ENCODE peak calls at places on chromosomes 1 and 21, in four cellular contexts. R, E, C and A are unnamed samples.

GRCh38 chr1:26142165-26142564 is 16.7 kb upstream of the FAM110D start:
- DNase-seq in R (no peak), E (no peak), C (no peak), A (no peak)

GRCh38 chr1:116923421-116923820 is 13.7 kb downstream of the PTGFRN start:
- DNase-seq in R (peak; percentile 73), E (no peak), C (no peak), A (no peak)

GRCh38 chr1:20234761-20235540 is 48.6 kb upstream of the PLA2G2C start:
- DNase-seq in R (no peak), E (no peak), C (no peak), A (no peak)

GRCh38 chr1:184686540-184686939 is 68.1 kb downstream of the EDEM3 start:
- DNase-seq in R (peak; percentile 14), E (no peak), C (no peak), A (no peak)

GRCh38 chr1:1626207-1627141 is 5.5 kb upstream of the MMP23B start:
- DNase-seq in R (no peak), E (peak; percentile 42), C (no peak), A (no peak)

GRCh38 chr1:159187647-159188374 is 16.4 kb downstream of the CADM3 start:
- DNase-seq in R (no peak), E (no peak), C (no peak), A (no peak)

GRCh38 chr1:223707270-223708000 is 4.9 kb upstream of the CAPN2 start:
- DNase-seq in R (peak; percentile 98), E (peak; percentile 71), C (no peak), A (peak; percentile 96)

GRCh38 chr1:230047114-230047865 is 19.7 kb upstream of the GALNT2 start:
- DNase-seq in R (no peak), E (no peak), C (no peak), A (no peak)

GRCh38 chr1:46427541-46427940 is 33.4 kb downstream of the FAAH start:
- DNase-seq in R (no peak), E (no peak), C (no peak), A (no peak)

GRCh38 chr1:230292739-230293720 is 133.1 kb downstream of the PGBD5 start:
- DNase-seq in R (no peak), E (no peak), C (no peak), A (no peak)

GRCh38 chr1:193083365-193084088 is 21.7 kb downstream of the GLRX2 start:
- DNase-seq in R (no peak), E (no peak), C (no peak), A (no peak)

GRCh38 chr1:234979316-234980223 is 149.1 kb downstream of the TOMM20 start:
- DNase-seq in R (no peak), E (no peak), C (no peak), A (no peak)

GRCh38 chr21:41506526-41507520 is 1.1 kb downstream of the TMPRSS2 start:
- DNase-seq in R (no peak), E (peak; percentile 68), C (no peak), A (no peak)

GRCh38 chr1:40712405-40712944 is 21.0 kb downstream of the NFYC start:
- DNase-seq in R (no peak), E (no peak), C (no peak), A (no peak)

GRCh38 chr1:158045639-158046038 is 52.2 kb downstream of the KIRREL1 start:
- DNase-seq in R (peak; percentile 96), E (no peak), C (no peak), A (no peak)

GRCh38 chr1:24752305-24752704 is 7.1 kb downstream of the CLIC4 start:
- DNase-seq in R (no peak), E (no peak), C (no peak), A (no peak)

GRCh38 chr1:76826072-76826827 is 41.0 kb upstream of the ST6GALNAC5 start:
- DNase-seq in R (peak; percentile 16), E (no peak), C (no peak), A (peak; percentile 31)

GRCh38 chr1:9316080-9316444 is 23.4 kb downstream of the SPSB1 start:
- DNase-seq in R (no peak), E (no peak), C (no peak), A (no peak)

GRCh38 chr1:170734412-170735175 is 70.7 kb downstream of the PRRX1 start:
- DNase-seq in R (no peak), E (no peak), C (no peak), A (peak; percentile 37)

GRCh38 chr1:79663916-79664315 is 657.4 kb upstream of the ADGRL4 start:
- DNase-seq in R (peak; percentile 14), E (no peak), C (no peak), A (no peak)

GRCh38 chr1:2087766-2088165 is 37.6 kb downstream of the PRKCZ start:
- DNase-seq in R (no peak), E (no peak), C (no peak), A (no peak)

GRCh38 chr1:151639466-151639865 is 27.6 kb downstream of the SNX27 start:
- DNase-seq in R (peak; percentile 46), E (no peak), C (no peak), A (peak; percentile 9)

GRCh38 chr21:29105218-29105617 is 25.2 kb upstream of the MAP3K7CL start:
- DNase-seq in R (peak; percentile 43), E (no peak), C (no peak), A (no peak)

GRCh38 chr1:88163187-88163586 is 520.9 kb upstream of the PKN2 start:
- DNase-seq in R (no peak), E (no peak), C (no peak), A (no peak)

GRCh38 chr1:2558030-2558400 is 1.8 kb downstream of the TNFRSF14 start:
- DNase-seq in R (no peak), E (no peak), C (no peak), A (no peak)

GRCh38 chr21:37006521-37007291 is at the start of gene RIPPLY3:
- DNase-seq in R (peak; percentile 8), E (no peak), C (peak; percentile 11), A (no peak)

GRCh38 chr1:29264773-29265389 is 28.6 kb downstream of the PTPRU start:
- DNase-seq in R (peak; percentile 83), E (no peak), C (no peak), A (no peak)

GRCh38 chr1:228978486-228979324 is 243.4 kb downstream of the RHOU start:
- DNase-seq in R (peak; percentile 59), E (no peak), C (no peak), A (no peak)

GRCh38 chr1:91201699-91202098 is 179.9 kb upstream of the ZNF644 start:
- DNase-seq in R (no peak), E (no peak), C (no peak), A (no peak)

DNA sequence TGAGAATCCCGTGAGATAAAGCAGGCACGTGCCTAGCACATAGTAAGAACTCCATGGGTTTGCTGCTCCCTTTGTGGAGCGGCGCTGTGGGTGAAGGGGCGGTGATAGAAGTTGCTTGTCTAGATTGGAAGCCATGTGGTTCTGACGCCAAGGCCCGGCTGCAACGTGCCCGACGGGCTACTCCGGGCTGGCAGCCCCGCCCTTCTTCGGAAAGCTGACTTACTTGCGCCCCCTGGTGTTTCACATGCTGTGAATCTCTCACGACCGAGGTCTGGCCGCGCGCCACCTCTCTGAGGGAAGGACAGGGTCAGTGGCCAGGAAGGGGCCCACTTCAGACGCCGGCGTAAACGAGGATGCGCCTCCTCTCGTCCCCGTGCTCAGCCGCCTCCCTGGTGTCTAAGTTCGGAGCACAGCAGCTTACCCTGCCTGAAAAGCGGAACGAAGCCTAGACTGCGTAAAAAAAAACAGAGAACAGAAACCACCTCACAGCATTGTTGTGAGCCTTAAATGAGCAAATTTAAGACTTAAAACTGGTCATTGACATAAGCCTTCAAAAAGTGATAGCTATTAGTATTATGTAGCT is 42.6 kb upstream of the WNT2B start:
- DNase-seq in R (peak; percentile 97), E (peak; percentile 96), C (peak; percentile 74), A (peak; percentile 81)
- H3K4me3 ChIP-seq in R (peak overlapping the region; percentile 61), E (peak overlapping the region; percentile 49), C (peak overlapping the region; percentile 35), A (peak overlapping the region; percentile 40)

DNA sequence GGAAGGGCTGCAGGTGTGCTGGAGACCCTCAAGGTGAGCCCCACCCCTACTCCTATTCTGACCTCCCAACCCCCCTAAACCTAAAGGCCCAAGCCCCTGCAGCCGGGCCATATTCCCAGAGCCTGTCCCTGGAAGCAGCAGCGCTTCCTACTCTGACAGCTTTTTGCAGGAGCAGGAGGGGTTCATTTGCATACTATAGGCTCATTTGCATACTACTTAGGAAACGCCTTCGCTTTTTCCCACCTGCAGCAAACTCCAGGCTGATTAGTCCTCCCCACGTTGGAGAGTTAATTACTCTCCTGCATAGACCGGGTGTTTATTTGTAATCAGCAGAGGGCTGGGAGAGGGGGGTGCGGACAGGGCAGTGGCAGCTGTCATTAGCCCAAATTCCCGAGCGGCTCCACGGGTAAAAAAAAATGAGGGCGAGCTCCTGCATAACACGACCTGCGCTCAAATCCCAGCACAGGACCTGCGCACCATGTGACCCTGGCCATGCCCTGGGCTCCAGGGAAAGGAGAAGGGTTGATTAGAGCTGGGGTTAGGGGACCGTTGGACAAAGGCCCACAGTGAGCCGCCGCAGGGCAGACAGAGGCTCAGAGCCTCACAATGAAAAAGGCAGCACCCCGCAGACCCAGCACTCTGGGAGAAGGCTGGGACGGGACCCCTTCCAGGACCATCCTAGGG is 10.1 kb upstream of the C1QA start:
- DNase-seq in R (no peak), E (no peak), C (no peak), A (no peak)
- H3K4me3 ChIP-seq in R (no peak overlapping the region), E (no peak overlapping the region), C (no peak overlapping the region), A (no peak overlapping the region)

GRCh38 chr1:37663426-37664000 is 28.8 kb upstream of the CDCA8 start:
- DNase-seq in R (no peak), E (no peak), C (no peak), A (no peak)

GRCh38 chr1:37660646-37661045 is 26.0 kb upstream of the RSPO1 start:
- DNase-seq in R (no peak), E (no peak), C (no peak), A (no peak)

GRCh38 chr1:37658486-37658885 is 23.8 kb upstream of the RSPO1 start:
- DNase-seq in R (no peak), E (no peak), C (no peak), A (no peak)

GRCh38 chr1:37661401-37661800 is 26.7 kb upstream of the RSPO1 start:
- DNase-seq in R (no peak), E (no peak), C (no peak), A (no peak)

DNA sequence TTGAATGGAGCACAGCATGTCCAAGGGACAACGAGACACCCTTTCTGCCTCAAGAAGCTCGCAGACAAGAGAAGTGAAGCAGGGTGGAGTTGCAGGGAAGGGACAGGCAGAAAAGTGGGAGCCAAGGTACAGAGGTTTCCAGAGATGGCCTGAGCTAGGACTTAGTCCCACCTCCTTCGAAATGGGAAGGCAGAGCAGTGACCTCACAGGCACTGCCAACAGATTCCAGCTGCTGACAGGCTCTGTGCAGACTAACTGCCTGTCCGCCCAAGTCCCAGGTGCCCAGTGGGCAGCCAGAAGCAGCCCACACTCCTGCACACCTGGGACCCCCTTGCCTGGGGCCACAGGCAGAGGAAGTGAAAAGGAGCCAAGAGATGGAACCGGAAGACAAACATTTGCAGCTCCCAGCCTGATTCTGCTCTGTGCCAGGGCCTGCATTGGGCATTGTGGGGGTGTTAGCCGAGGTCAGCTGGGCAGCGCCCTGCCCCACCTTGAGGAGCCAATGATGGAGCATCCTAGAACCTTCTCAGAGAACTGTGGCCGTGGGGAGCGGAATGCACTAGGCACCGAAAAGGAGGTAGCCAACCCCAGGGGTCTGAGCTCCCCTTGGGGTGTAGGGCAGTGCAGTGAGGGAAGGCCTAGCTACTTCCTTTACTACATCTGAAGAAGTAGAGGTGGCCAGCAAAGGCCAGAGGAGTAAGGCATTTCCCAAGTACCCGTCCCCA is 27.5 kb upstream of the RSPO1 start:
- DNase-seq in R (no peak), E (no peak), C (no peak), A (no peak)
- H3K4me3 ChIP-seq in R (no peak overlapping the region), E (no peak overlapping the region), C (no peak overlapping the region), A (no peak overlapping the region)

DNA sequence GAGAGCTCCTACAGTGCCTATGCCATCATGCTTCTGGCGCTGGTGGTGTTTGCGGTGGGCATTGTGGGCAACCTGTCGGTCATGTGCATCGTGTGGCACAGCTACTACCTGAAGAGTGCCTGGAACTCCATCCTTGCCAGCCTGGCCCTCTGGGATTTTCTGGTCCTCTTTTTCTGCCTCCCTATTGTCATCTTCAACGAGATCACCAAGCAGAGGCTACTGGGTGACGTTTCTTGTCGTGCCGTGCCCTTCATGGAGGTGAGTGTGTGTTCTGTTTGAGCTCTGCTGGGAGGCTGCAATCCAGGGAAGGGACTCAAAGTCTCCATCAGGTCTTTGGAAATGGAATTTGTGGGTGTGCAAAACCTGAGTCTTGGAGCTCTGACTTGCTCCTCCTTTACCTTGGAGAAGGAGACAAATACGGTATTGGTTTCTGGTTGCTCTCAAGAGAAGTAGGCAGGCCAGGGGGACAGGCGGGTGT is 658 bp downstream of the GPR37L1 start:
- DNase-seq in R (no peak), E (no peak), C (no peak), A (no peak)
- H3K4me3 ChIP-seq in R (no peak overlapping the region), E (no peak overlapping the region), C (no peak overlapping the region), A (no peak overlapping the region)